ENCODE peak calls at places on chromosomes 5 and 9, in four cellular contexts. W is K562, Y is HepG2, Q is WTC11. H is an unnamed sample.

GRCh38 chr5:110297152-110297670 is 429.3 kb downstream of the TMEM232 start:
- DNase-seq in W (no peak), Y (no peak), Q (no peak), H (no peak)

GRCh38 chr5:126471247-126471646 is 48.0 kb downstream of the GRAMD2B start:
- DNase-seq in W (no peak), Y (no peak), Q (no peak), H (no peak)

GRCh38 chr5:81971086-81971693 is 633 bp upstream of the ATG10 start:
- DNase-seq in W (peak), Y (peak), Q (no peak), H (peak)

GRCh38 chr5:53355316-53355715 is 125.1 kb upstream of the FST start:
- DNase-seq in W (no peak), Y (no peak), Q (no peak), H (no peak)

GRCh38 chr9:21883642-21884041 is 81.2 kb downstream of the MTAP start:
- DNase-seq in W (no peak), Y (no peak), Q (no peak), H (no peak)

GRCh38 chr5:40834391-40834848 is 602 bp downstream of the RPL37 start:
- DNase-seq in W (no peak), Y (no peak), Q (no peak), H (no peak)

GRCh38 chr9:71403106-71403505 is 281.7 kb upstream of the TRPM3 start:
- DNase-seq in W (no peak), Y (no peak), Q (no peak), H (no peak)

GRCh38 chr5:180640301-180640764 is 9.1 kb downstream of the FLT4 start:
- DNase-seq in W (no peak), Y (no peak), Q (peak), H (no peak)

GRCh38 chr9:127853312-127854168 is 918 bp downstream of the ENG start:
- DNase-seq in W (no peak), Y (no peak), Q (no peak), H (no peak)

GRCh38 chr5:16726538-16726946 is 109.7 kb upstream of the RETREG1 start:
- DNase-seq in W (no peak), Y (no peak), Q (no peak), H (peak)

GRCh38 chr5:62450259-62450658 is 37.7 kb downstream of the IPO11 start:
- DNase-seq in W (no peak), Y (no peak), Q (no peak), H (no peak)

GRCh38 chr5:95817430-95817829 is 5.1 kb downstream of the GLRX start:
- DNase-seq in W (no peak), Y (no peak), Q (no peak), H (no peak)

GRCh38 chr9:129665008-129665771 is at the start of gene PRRX2:
- DNase-seq in W (no peak), Y (no peak), Q (peak), H (no peak)
- TF ChIP-seq ATF3 in W (no peak), Y (no peak), Q (no peak), H (no peak)

DNA sequence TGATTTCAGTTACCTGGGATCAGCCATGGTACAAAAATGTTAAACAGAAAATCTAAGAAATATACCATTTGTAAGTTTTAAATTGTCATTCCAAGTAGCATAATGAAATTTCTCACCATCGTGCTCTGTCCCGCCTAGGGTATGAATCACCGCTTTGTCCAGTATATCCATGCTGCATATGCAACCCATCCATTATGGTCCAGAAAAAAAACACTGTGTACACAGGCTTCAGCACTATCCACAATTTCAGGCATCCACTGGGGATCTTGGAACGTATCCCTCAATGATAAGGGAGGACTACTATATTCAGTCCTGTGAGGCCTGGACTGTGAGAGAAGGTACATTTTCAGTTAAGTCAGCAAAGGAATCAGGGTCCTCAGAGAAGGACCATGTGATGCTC is 37.6 kb upstream of the HNRNPA0 start:
- DNase-seq in W (no peak), Y (no peak), Q (no peak), H (no peak)
- TF ChIP-seq TCF7 in W (no peak), Y (no peak), Q (no peak), H (no peak)

GRCh38 chr9:126399251-126399650 is 72.6 kb downstream of the MVB12B start:
- DNase-seq in W (no peak), Y (no peak), Q (no peak), H (no peak)
- TF ChIP-seq ATF3 in W (no peak), Y (no peak), Q (no peak), H (no peak)

GRCh38 chr9:89734561-89734960 is 129.7 kb downstream of the GADD45G start:
- DNase-seq in W (no peak), Y (no peak), Q (no peak), H (no peak)

GRCh38 chr9:89731262-89731980 is 126.6 kb downstream of the GADD45G start:
- DNase-seq in W (no peak), Y (no peak), Q (no peak), H (no peak)

GRCh38 chr9:89730715-89731114 is 125.9 kb downstream of the GADD45G start:
- DNase-seq in W (peak), Y (peak), Q (peak), H (no peak)

GRCh38 chr9:89732295-89732951 is 127.6 kb downstream of the GADD45G start:
- DNase-seq in W (no peak), Y (no peak), Q (no peak), H (no peak)

GRCh38 chr9:89732952-89733349 is 128.1 kb downstream of the GADD45G start:
- DNase-seq in W (no peak), Y (no peak), Q (no peak), H (no peak)
- TF ChIP-seq TCF7 in W (no peak), Y (no peak), Q (no peak), H (no peak)

GRCh38 chr5:89847743-89848142 is 561.8 kb downstream of the CETN3 start:
- DNase-seq in W (no peak), Y (no peak), Q (no peak), H (no peak)

GRCh38 chr5:89844548-89844947 is 565.0 kb downstream of the CETN3 start:
- DNase-seq in W (no peak), Y (no peak), Q (peak), H (no peak)

GRCh38 chr5:89850516-89850865 is 559.1 kb downstream of the CETN3 start:
- DNase-seq in W (no peak), Y (no peak), Q (no peak), H (no peak)

GRCh38 chr5:89851911-89852310 is 557.6 kb downstream of the CETN3 start:
- DNase-seq in W (no peak), Y (no peak), Q (no peak), H (no peak)

GRCh38 chr5:89849819-89850515 is 559.6 kb downstream of the CETN3 start:
- DNase-seq in W (no peak), Y (no peak), Q (peak), H (no peak)
- TF ChIP-seq ATF3 in W (no peak), Y (no peak), Q (no peak), H (no peak)

GRCh38 chr9:112074250-112075008 is 100.7 kb downstream of the SUSD1 start:
- DNase-seq in W (peak), Y (peak), Q (peak), H (peak)
- TF ChIP-seq TCF7 in W (no peak), Y (no peak), Q (no peak), H (peak)

DNA sequence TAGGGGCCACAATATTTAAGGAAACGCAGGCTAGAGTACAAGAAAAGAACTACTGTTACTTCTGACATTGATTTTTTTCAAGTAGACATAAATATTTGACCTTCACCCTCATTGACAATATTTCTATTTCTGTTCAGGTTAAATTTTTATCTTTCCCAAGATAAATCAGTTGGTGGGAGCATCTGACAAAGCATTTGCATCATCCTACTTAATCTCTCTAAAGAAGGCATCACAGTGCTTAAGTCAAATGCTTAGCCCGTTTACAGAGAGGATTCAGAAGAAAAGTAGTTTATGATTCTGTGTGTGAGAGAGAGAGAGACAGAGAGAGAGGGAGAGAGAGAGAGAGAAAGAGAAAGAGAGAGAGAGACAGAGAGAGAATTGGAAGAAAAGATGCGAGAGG is 1093.3 kb upstream of the CDH6 start:
- DNase-seq in W (no peak), Y (no peak), Q (no peak), H (no peak)
- TF ChIP-seq ATF3 in W (no peak), Y (no peak), Q (no peak), H (no peak)